ENCODE peak calls at places on chromosomes 3 and 15, in five cellular contexts. One of them, this sample, is unnamed.

GRCh38 chr3:190086191-190086590 is 34.5 kb downstream of the P3H2 start:
- DNase-seq in trophoblast cell: no peak
- DNase-seq in H9: peak; percentile 52
- DNase-seq in neuronal stem cell: no peak
- DNase-seq in IMR-90: no peak
- DNase-seq in this sample: peak; percentile 76

GRCh38 chr3:75295013-75295412 is 369.1 kb upstream of the FRG2C start:
- DNase-seq in neuronal stem cell: no peak
- DNase-seq in trophoblast cell: no peak
- DNase-seq in IMR-90: no peak
- DNase-seq in H9: no peak
- DNase-seq in this sample: no peak

GRCh38 chr15:38961886-38962285 is 397.3 kb upstream of the RASGRP1 start:
- DNase-seq in neuronal stem cell: no peak
- DNase-seq in H9: no peak
- DNase-seq in IMR-90: peak; percentile 3
- DNase-seq in trophoblast cell: no peak
- DNase-seq in this sample: no peak

GRCh38 chr15:76187151-76187550 is 124.1 kb downstream of the ETFA start:
- DNase-seq in neuronal stem cell: no peak
- DNase-seq in H9: no peak
- DNase-seq in IMR-90: no peak
- DNase-seq in trophoblast cell: no peak
- DNase-seq in this sample: no peak

GRCh38 chr15:20348900-20349773 is 192.5 kb downstream of the GOLGA6L6 start:
- DNase-seq in H9: peak; percentile 31
- DNase-seq in trophoblast cell: no peak
- DNase-seq in IMR-90: no peak
- DNase-seq in neuronal stem cell: no peak
- DNase-seq in this sample: no peak

GRCh38 chr3:106421928-106422327 is 553.1 kb upstream of the CBLB start:
- DNase-seq in trophoblast cell: peak; percentile 7
- DNase-seq in H9: no peak
- DNase-seq in neuronal stem cell: no peak
- DNase-seq in IMR-90: peak; percentile 47
- DNase-seq in this sample: no peak

GRCh38 chr15:90561344-90562244 is 31.9 kb downstream of the CRTC3 start:
- DNase-seq in H9: no peak
- DNase-seq in neuronal stem cell: no peak
- DNase-seq in trophoblast cell: no peak
- DNase-seq in IMR-90: peak; percentile 81
- DNase-seq in this sample: no peak

GRCh38 chr15:68375191-68375631 is 56.8 kb downstream of the ITGA11 start:
- DNase-seq in H9: peak; percentile 12
- DNase-seq in neuronal stem cell: peak; percentile 29
- DNase-seq in IMR-90: no peak
- DNase-seq in trophoblast cell: no peak
- DNase-seq in this sample: no peak

GRCh38 chr3:13414040-13414729 is 5.9 kb downstream of the NUP210 start:
- DNase-seq in H9: no peak
- DNase-seq in neuronal stem cell: no peak
- DNase-seq in IMR-90: no peak
- DNase-seq in trophoblast cell: peak; percentile 34
- DNase-seq in this sample: no peak

GRCh38 chr15:20294651-20295237 is 246.9 kb downstream of the GOLGA6L6 start:
- DNase-seq in trophoblast cell: peak; percentile 50
- DNase-seq in H9: peak; percentile 31
- DNase-seq in neuronal stem cell: peak; percentile 11
- DNase-seq in IMR-90: no peak
- DNase-seq in this sample: no peak

GRCh38 chr3:30156586-30157498 is 449.6 kb upstream of the TGFBR2 start:
- DNase-seq in trophoblast cell: no peak
- DNase-seq in IMR-90: peak; percentile 37
- DNase-seq in neuronal stem cell: no peak
- DNase-seq in H9: no peak
- DNase-seq in this sample: no peak

GRCh38 chr3:66498718-66499611 is 1.9 kb downstream of the LRIG1 start:
- DNase-seq in IMR-90: peak; percentile 24
- DNase-seq in neuronal stem cell: no peak
- DNase-seq in H9: no peak
- DNase-seq in trophoblast cell: no peak
- DNase-seq in this sample: no peak

GRCh38 chr15:100131321-100132224 is 210.2 kb downstream of the ADAMTS17 start:
- DNase-seq in H9: peak; percentile 63
- DNase-seq in neuronal stem cell: no peak
- DNase-seq in IMR-90: peak; percentile 39
- DNase-seq in trophoblast cell: peak; percentile 42
- DNase-seq in this sample: no peak

GRCh38 chr3:141366285-141367037 is 1.8 kb upstream of the ZBTB38 start:
- DNase-seq in trophoblast cell: peak; percentile 30
- DNase-seq in H9: no peak
- DNase-seq in neuronal stem cell: no peak
- DNase-seq in IMR-90: peak; percentile 99
- DNase-seq in this sample: no peak

GRCh38 chr15:85563328-85563727 is 182.9 kb downstream of the AKAP13 start:
- DNase-seq in trophoblast cell: peak; percentile 70
- DNase-seq in IMR-90: peak; percentile 33
- DNase-seq in H9: no peak
- DNase-seq in neuronal stem cell: no peak
- DNase-seq in this sample: peak; percentile 44

DNA sequence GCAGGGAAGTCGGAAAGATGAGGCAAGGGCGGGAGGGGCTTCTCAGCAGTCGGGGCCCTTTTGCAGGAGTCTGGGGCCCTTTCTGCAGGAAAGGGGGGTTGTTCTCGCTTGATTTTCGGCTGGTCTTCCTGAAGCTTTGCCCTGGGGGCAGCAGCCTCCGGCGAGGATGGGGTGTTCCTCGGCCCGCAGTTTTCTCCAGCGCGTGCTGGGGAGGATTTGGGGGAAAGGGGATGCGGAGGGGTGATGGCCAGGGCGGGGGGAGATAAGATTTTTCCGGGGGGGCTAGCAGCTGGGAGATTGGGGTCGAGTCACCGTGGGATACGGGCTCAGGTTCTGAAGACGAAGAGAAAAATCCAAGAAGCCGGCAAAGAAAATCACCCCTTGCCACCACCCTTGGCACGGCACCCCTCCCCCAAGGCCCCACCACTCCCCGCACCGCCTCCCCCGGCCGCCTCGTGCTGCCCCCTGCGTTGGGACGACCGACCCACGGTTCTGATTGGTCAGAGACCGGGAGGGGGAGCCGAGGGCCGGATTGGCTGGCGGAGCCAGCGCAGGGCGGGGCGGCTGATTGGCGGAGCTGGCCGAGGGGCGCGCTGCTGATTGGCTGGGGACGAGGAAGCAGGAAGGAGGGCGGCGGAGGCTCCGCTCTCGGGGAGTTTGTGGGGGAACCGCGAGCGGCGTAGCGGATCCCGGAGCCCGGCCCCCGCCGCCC is at the start of gene BAHD1:
- DNase-seq in trophoblast cell: peak; percentile 93
- DNase-seq in H9: peak; percentile 97
- DNase-seq in IMR-90: peak; percentile 92
- DNase-seq in neuronal stem cell: peak; percentile 89
- DNase-seq in this sample: peak; percentile 98
- H2BK5ac ChIP-seq in trophoblast cell: no peak within 1 kb of the TSS
- H2BK5ac ChIP-seq in H9: no peak within 1 kb of the TSS
- H2BK5ac ChIP-seq in IMR-90: no peak within 1 kb of the TSS
- H2BK5ac ChIP-seq in neuronal stem cell: peak within 1 kb of the TSS; percentile 72
- H2BK5ac ChIP-seq in this sample: peak within 1 kb of the TSS; percentile 61

DNA sequence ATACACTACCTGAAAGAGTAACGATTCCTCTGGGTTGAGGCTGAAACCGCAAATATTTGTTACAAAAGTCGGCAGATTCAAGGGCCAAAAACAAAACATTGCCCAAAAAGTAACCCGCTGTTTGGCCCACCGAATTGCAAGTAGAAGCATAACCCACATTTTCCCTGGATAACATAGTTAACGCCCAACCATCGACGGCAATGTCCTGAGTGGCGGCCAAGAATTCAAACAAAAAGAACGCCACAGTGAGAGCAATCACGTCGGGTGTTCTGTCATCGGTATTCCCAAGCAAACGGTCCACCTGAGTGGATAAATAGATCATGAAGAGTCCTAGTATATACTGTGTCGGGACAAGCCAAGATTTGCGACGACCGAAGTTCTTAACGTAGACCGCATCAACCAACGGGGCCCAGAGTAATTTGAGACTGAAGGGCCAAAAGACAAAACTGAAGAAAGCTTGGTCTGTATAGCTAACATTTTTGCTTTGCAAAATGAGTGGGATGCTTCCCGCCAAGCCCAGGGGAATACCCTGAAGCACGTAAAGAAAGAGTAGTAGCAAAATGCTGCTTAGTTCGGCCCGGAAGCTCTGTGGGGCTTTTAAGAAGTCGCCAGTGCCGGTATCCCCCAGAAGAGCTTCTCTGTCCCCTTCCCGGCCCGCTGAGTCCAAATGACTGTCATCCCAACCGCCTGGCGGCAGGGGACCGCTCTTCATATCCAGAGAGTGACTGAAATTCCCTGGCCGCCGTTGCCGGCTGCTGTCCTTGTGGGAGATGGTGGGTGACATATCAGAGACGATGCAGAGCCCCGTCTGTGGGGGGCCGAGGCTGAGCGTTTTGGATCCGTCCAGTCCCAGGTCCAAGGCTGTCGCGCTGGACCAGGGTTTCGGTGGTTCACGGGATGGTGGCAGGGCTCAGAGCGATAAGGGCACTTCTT is 747 bp downstream of the SLC33A1 start:
- DNase-seq in IMR-90: peak; percentile 7
- DNase-seq in neuronal stem cell: peak; percentile 35
- DNase-seq in trophoblast cell: peak; percentile 56
- DNase-seq in H9: no peak
- DNase-seq in this sample: peak; percentile 70
- H2BK5ac ChIP-seq in IMR-90: peak overlapping the region; percentile 48
- H2BK5ac ChIP-seq in neuronal stem cell: peak overlapping the region; percentile 30
- H2BK5ac ChIP-seq in trophoblast cell: peak overlapping the region; percentile 62
- H2BK5ac ChIP-seq in H9: no peak overlapping the region
- H2BK5ac ChIP-seq in this sample: no peak overlapping the region

DNA sequence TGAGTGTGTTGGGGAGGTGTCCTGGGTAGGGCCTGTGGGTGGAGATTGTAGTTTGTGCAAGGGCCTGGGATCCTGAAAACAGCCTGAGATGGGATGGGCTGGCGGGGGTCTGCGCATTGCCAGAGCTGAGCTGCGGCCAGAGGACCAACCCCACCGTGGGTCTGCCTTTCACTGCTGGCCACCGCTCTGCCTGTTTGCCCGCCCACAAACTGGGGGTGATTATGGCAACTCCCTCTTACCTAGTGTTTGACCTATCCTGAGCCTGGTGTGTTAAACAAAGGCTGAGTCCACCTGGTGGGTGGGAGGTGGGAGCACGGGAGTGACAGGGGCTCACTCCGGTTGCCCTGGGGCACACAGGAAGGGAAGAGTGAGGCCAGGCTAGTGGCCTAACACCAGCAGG is 9.8 kb downstream of the ABTB1 start:
- DNase-seq in IMR-90: no peak
- DNase-seq in H9: peak; percentile 71
- DNase-seq in trophoblast cell: no peak
- DNase-seq in neuronal stem cell: no peak
- DNase-seq in this sample: peak; percentile 67
- H2BK5ac ChIP-seq in IMR-90: no peak overlapping the region
- H2BK5ac ChIP-seq in H9: no peak overlapping the region
- H2BK5ac ChIP-seq in trophoblast cell: no peak overlapping the region
- H2BK5ac ChIP-seq in neuronal stem cell: no peak overlapping the region
- H2BK5ac ChIP-seq in this sample: no peak overlapping the region

DNA sequence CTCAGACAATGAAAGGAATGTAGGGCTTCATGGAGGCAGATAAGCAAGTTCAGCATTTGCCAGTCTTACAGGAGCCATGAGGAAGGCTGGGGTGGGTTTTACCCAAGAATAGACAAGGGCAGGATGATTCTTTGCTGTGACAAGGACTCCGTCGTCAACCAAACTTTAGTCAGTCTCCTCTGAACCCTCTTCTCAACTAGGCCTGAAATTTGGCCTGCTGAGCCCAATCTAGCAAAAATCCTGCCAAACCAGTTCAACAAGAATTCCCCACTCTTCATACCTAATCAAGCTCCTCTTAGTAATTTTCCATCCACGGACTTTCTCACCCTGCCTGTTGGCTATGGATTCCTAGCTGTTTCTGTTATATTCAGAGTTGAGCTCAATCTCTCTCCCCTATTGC is 280.5 kb downstream of the TBL1XR1 start:
- DNase-seq in neuronal stem cell: no peak
- DNase-seq in trophoblast cell: peak; percentile 99
- DNase-seq in IMR-90: no peak
- DNase-seq in H9: peak; percentile 76
- DNase-seq in this sample: peak; percentile 99
- H2BK5ac ChIP-seq in neuronal stem cell: no peak overlapping the region
- H2BK5ac ChIP-seq in trophoblast cell: peak overlapping the region; percentile 91
- H2BK5ac ChIP-seq in IMR-90: no peak overlapping the region
- H2BK5ac ChIP-seq in H9: peak overlapping the region; percentile 89
- H2BK5ac ChIP-seq in this sample: peak overlapping the region; percentile 79

GRCh38 chr3:136942796-136943195 is 15.0 kb upstream of the IL20RB start:
- DNase-seq in trophoblast cell: no peak
- DNase-seq in neuronal stem cell: no peak
- DNase-seq in H9: no peak
- DNase-seq in IMR-90: no peak
- DNase-seq in this sample: no peak
- H2BK5ac ChIP-seq in trophoblast cell: no peak overlapping the region
- H2BK5ac ChIP-seq in neuronal stem cell: no peak overlapping the region
- H2BK5ac ChIP-seq in H9: no peak overlapping the region
- H2BK5ac ChIP-seq in IMR-90: no peak overlapping the region
- H2BK5ac ChIP-seq in this sample: no peak overlapping the region

GRCh38 chr3:55190296-55190695 is 262.4 kb upstream of the LRTM1 start:
- DNase-seq in trophoblast cell: peak; percentile 87
- DNase-seq in neuronal stem cell: no peak
- DNase-seq in IMR-90: peak; percentile 78
- DNase-seq in H9: no peak
- DNase-seq in this sample: peak; percentile 22
- H2BK5ac ChIP-seq in trophoblast cell: peak overlapping the region; percentile 99
- H2BK5ac ChIP-seq in neuronal stem cell: no peak overlapping the region
- H2BK5ac ChIP-seq in IMR-90: peak overlapping the region; percentile 98
- H2BK5ac ChIP-seq in H9: no peak overlapping the region
- H2BK5ac ChIP-seq in this sample: no peak overlapping the region